ENCODE peak calls at places on chromosome 12, in nine cellular contexts. N is mucosa of descending colon, V is left ventricle myocardium inferior, D is choroid plexus epithelial cell, A is endothelial cell of umbilical vein, J is foreskin fibroblast, G is breast epithelium, C is GM10248, W is ovary. Q is an unnamed sample.
A peak's percentile ranks its signal among the peaks of the same experiment; 100 is the strongest.

GRCh38 chr12:321606-322326 is 59.1 kb upstream of the SLC6A13 start:
- DNase-seq in N (no peak), V (no peak), D (peak; percentile 31), A (peak; percentile 12), J (no peak), G (no peak), C (no peak), W (no peak), Q (no peak)

GRCh38 chr12:120844768-120845449 is 59.2 kb downstream of the SPPL3 start:
- DNase-seq in N (no peak), V (no peak), D (no peak), A (no peak), J (no peak), G (no peak), C (no peak), W (no peak), Q (no peak)

GRCh38 chr12:52433501-52434095 is 573 bp downstream of the KRT75 start:
- DNase-seq in N (no peak), V (no peak), D (no peak), A (no peak), J (no peak), G (no peak), C (no peak), W (no peak), Q (no peak)

GRCh38 chr12:48815281-48816110 is 2.8 kb upstream of the CACNB3 start:
- DNase-seq in N (peak; percentile 87), V (peak; percentile 77), D (peak; percentile 88), A (peak; percentile 78), J (peak; percentile 82), G (peak; percentile 80), C (peak; percentile 57), W (peak; percentile 83), Q (peak; percentile 63)

GRCh38 chr12:110913119-110914056 is 7.0 kb downstream of the MYL2 start:
- DNase-seq in N (no peak), V (no peak), D (no peak), A (no peak), J (no peak), G (no peak), C (peak; percentile 81), W (no peak), Q (peak; percentile 82)

GRCh38 chr12:25320123-25321006 is 69.6 kb upstream of the KRAS start:
- DNase-seq in N (no peak), V (no peak), D (no peak), A (no peak), J (no peak), G (no peak), C (peak; percentile 25), W (no peak), Q (peak; percentile 34)

GRCh38 chr12:3896851-3897351 is 23.7 kb upstream of the PARP11 start:
- DNase-seq in N (no peak), V (no peak), D (peak; percentile 12), A (no peak), J (no peak), G (no peak), C (no peak), W (no peak), Q (no peak)

GRCh38 chr12:53320352-53321195 is 836 bp downstream of the AAAS start:
- DNase-seq in N (no peak), V (no peak), D (peak; percentile 56), A (no peak), J (no peak), G (no peak), C (no peak), W (no peak), Q (no peak)

GRCh38 chr12:47870175-47870781 is 34.5 kb downstream of the VDR start:
- DNase-seq in N (peak; percentile 56), V (peak; percentile 51), D (peak; percentile 24), A (no peak), J (peak; percentile 42), G (no peak), C (no peak), W (no peak), Q (no peak)

GRCh38 chr12:19641235-19642080 is 202.2 kb downstream of the AEBP2 start:
- DNase-seq in N (no peak), V (no peak), D (no peak), A (no peak), J (no peak), G (no peak), C (no peak), W (no peak), Q (no peak)

GRCh38 chr12:7229741-7230140 is 40.3 kb downstream of the PEX5 start:
- DNase-seq in N (no peak), V (no peak), D (no peak), A (no peak), J (no peak), G (no peak), C (no peak), W (no peak), Q (no peak)

GRCh38 chr12:24562761-24563392 is 386.0 kb downstream of the BCAT1 start:
- DNase-seq in N (no peak), V (peak; percentile 37), D (peak; percentile 70), A (peak; percentile 64), J (no peak), G (no peak), C (peak; percentile 26), W (peak; percentile 74), Q (peak; percentile 50)

GRCh38 chr12:8145754-8146415 is 10.9 kb upstream of the ZNF705A start:
- DNase-seq in N (peak; percentile 26), V (peak; percentile 50), D (peak; percentile 84), A (no peak), J (peak; percentile 57), G (no peak), C (no peak), W (peak; percentile 21), Q (no peak)

GRCh38 chr12:82817368-82817767 is 130.7 kb downstream of the TMTC2 start:
- DNase-seq in N (no peak), V (no peak), D (peak; percentile 10), A (peak; percentile 35), J (no peak), G (no peak), C (no peak), W (no peak), Q (no peak)

DNA sequence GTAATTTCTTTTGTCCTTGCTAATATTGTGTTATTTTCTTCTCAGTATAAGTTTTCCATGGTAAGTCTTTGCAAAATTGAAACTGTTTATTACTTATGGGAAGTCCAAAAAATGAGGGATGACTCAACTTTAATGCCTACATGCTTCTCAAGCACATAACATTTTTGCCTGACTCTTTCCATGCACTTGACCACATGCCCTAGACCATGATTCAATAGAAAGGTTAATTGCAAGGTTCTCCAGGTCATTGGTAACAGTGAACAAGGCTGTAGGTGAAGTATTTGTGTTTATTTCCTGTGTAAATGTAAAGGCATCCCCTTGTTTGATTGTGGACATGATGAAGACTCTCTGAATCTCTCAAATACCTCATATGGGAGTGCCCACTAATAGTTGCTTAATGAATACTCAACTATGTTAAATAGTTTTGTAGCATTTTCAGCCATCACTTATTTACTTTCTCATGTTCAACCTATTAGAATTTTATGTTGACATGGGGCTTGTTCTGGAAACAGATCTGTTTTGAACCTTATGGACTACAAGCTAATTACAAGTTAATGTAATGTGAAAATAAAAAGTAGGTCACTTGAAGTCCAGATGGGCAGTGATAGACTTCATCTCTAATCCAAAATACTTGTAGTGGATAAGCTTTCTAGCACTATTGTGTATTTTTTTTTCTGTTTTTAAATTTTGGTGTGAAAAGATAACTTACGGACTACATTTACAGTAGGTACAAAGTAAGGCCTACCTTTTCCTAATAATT is 131.8 kb downstream of the TMTC2 start:
- DNase-seq in N (no peak), V (no peak), D (peak; percentile 34), A (no peak), J (peak; percentile 21), G (no peak), C (no peak), W (no peak), Q (no peak)
- TF ChIP-seq CTCF in N (no peak), V (no peak), D (no peak), A (no peak), J (no peak), G (no peak), C (no peak), W (no peak), Q (no peak)

GRCh38 chr12:95858451-95859343 is at the start of gene SNRPF:
- DNase-seq in N (peak; percentile 97), V (peak; percentile 92), D (peak; percentile 99), A (peak; percentile 98), J (peak; percentile 96), G (peak; percentile 97), C (peak; percentile 100), W (peak; percentile 96), Q (peak; percentile 99)
- TF ChIP-seq CTCF in N (no peak), V (peak; percentile 31), D (peak; percentile 35), A (peak; percentile 14), J (peak; percentile 6), G (peak; percentile 30), C (peak; percentile 2), W (peak; percentile 40), Q (no peak)

GRCh38 chr12:128969480-128970055 is 116.3 kb downstream of the GLT1D1 start:
- DNase-seq in N (no peak), V (no peak), D (peak; percentile 20), A (no peak), J (no peak), G (no peak), C (peak; percentile 72), W (no peak), Q (peak; percentile 85)
- TF ChIP-seq CTCF in N (no peak), V (peak; percentile 49), D (peak; percentile 53), A (no peak), J (no peak), G (peak; percentile 15), C (peak; percentile 91), W (no peak), Q (peak; percentile 82)

GRCh38 chr12:117012189-117012805 is 86.9 kb downstream of the TESC start:
- DNase-seq in N (no peak), V (no peak), D (peak; percentile 10), A (no peak), J (no peak), G (no peak), C (no peak), W (no peak), Q (no peak)

GRCh38 chr12:117015811-117016210 is 83.4 kb downstream of the TESC start:
- DNase-seq in N (no peak), V (no peak), D (no peak), A (no peak), J (no peak), G (no peak), C (no peak), W (no peak), Q (no peak)

GRCh38 chr12:117010693-117011451 is 88.3 kb downstream of the TESC start:
- DNase-seq in N (no peak), V (no peak), D (peak; percentile 28), A (no peak), J (no peak), G (no peak), C (no peak), W (no peak), Q (no peak)

GRCh38 chr12:117013726-117014125 is 85.5 kb downstream of the TESC start:
- DNase-seq in N (no peak), V (no peak), D (peak; percentile 9), A (peak; percentile 80), J (no peak), G (no peak), C (no peak), W (no peak), Q (no peak)

DNA sequence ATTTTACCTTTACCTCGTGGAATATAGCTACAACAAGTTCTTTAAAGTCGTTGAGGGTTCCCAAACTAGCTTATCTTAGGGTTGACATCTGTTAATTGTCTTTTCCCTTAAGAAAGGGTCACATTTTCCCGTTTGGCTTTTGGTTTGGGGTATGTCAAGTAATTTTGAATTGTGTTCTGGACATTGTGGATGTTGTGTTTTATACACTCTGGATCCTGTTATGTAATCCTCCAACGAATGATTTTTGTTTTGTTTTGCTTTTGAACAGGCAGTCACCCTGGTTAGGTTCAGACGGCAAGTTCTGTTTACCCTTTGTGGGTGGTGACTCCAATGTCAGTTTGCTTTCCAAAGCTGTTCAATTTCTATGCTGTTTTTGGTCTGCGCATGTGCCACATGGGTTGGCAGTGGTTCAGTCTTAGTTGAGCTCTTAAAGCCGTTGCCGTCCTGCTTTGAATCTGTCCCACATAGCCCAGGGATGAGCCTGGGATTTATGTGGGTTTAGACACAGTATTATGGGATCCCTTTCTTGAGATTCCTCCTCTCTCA is 84.8 kb downstream of the TESC start:
- DNase-seq in N (no peak), V (no peak), D (no peak), A (no peak), J (no peak), G (no peak), C (no peak), W (no peak), Q (no peak)
- TF ChIP-seq CTCF in N (no peak), V (no peak), D (no peak), A (no peak), J (no peak), G (no peak), C (no peak), W (no peak), Q (no peak)